ENCODE peak calls at places on chromosomes 1 and 21, in seven cellular contexts. O is GM23338, Y is tibial nerve, R is fibroblast of the aortic adventitia, F is heart right ventricle, A is left ventricle myocardium inferior, C is retinal pigment epithelial cell. J is an unnamed sample.

GRCh38 chr1:150619576-150620509 is 9.6 kb downstream of the ENSA start:
- DNase-seq in O (no peak), Y (no peak), R (peak), F (peak), A (no peak), C (peak), J (peak)

GRCh38 chr1:55720243-55720642 is 505.1 kb upstream of the USP24 start:
- DNase-seq in O (no peak), Y (no peak), R (peak), F (no peak), A (peak), C (no peak), J (no peak)

GRCh38 chr1:215056584-215056983 is 26.0 kb upstream of the KCNK2 start:
- DNase-seq in O (no peak), Y (no peak), R (peak), F (no peak), A (no peak), C (no peak), J (no peak)

GRCh38 chr1:154745286-154745731 is 124.8 kb downstream of the KCNN3 start:
- DNase-seq in O (no peak), Y (no peak), R (peak), F (peak), A (peak), C (no peak), J (no peak)

GRCh38 chr1:156111355-156111962 is 3.1 kb upstream of the LMNA start:
- DNase-seq in O (no peak), Y (no peak), R (no peak), F (no peak), A (no peak), C (no peak), J (no peak)

GRCh38 chr1:3037281-3038040 is 16.2 kb downstream of the ACTRT2 start:
- DNase-seq in O (no peak), Y (no peak), R (no peak), F (no peak), A (no peak), C (no peak), J (no peak)

GRCh38 chr1:244163861-244164562 is 112.9 kb downstream of the ZBTB18 start:
- DNase-seq in O (peak), Y (peak), R (peak), F (peak), A (peak), C (peak), J (peak)

GRCh38 chr1:89671775-89672488 is 39.0 kb downstream of the LRRC8C start:
- DNase-seq in O (no peak), Y (no peak), R (no peak), F (no peak), A (no peak), C (no peak), J (no peak)

GRCh38 chr1:190477687-190478192 is at the start of gene BRINP3:
- DNase-seq in O (no peak), Y (no peak), R (peak), F (no peak), A (no peak), C (no peak), J (no peak)

GRCh38 chr1:100539836-100540536 is 2.0 kb downstream of the GPR88 start:
- DNase-seq in O (peak), Y (no peak), R (peak), F (no peak), A (peak), C (no peak), J (no peak)

GRCh38 chr1:246609632-246610031 is 43.4 kb downstream of the CNST start:
- DNase-seq in O (no peak), Y (no peak), R (no peak), F (no peak), A (no peak), C (no peak), J (no peak)

GRCh38 chr1:109609881-109610280 is 9.5 kb downstream of the GNAT2 start:
- DNase-seq in O (no peak), Y (no peak), R (no peak), F (no peak), A (no peak), C (no peak), J (no peak)

GRCh38 chr1:20624709-20625108 is 8.5 kb upstream of the PINK1 start:
- DNase-seq in O (no peak), Y (no peak), R (no peak), F (no peak), A (no peak), C (no peak), J (no peak)

GRCh38 chr1:223846668-223847007 is 891 bp upstream of the TP53BP2 start:
- DNase-seq in O (peak), Y (no peak), R (no peak), F (no peak), A (no peak), C (no peak), J (peak)

DNA sequence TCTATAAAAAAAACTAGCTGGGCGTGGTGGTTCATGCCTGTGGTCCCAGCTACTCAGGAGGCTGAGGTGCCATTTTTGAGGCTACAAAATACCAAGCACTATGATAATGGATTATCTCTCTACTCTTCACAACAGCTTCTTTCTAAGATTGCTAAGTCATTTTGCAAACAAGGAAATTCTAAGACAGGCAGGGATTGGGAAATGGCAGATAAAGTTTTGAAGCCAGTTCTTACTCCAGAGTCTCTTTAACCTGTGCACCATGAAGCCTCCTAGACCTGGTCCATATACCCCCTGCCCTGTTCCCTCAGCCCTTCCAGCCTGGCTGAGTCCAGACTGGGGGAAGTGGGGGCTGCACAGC is 39.5 kb upstream of the DMBX1 start:
- DNase-seq in O (no peak), Y (no peak), R (no peak), F (no peak), A (no peak), C (no peak), J (no peak)
- TF ChIP-seq CTCF in O (no peak), Y (no peak), R (no peak), F (no peak), A (no peak), C (no peak), J (no peak)

DNA sequence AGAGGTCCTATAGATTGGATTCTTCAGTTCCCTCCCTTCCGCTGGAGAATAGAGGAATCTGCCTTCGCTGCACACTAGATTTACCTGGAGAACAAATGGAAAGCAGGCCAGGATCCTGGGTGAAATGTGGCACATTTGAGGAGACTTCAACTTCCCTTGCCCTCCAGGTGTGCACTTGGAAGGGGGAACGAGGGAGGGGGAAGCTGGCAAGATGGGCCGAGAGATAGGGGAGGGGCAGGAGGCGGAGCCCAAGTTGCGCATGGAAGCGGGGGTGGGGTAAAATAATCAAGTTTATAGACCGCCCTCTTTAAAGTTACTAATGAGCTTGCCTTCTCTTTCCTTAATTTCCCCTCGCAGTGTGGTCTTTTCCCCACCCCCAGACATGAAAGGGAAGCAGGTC is 155.7 kb upstream of the CAMK1G start:
- DNase-seq in O (peak), Y (no peak), R (no peak), F (no peak), A (no peak), C (no peak), J (peak)
- H3K4me3 ChIP-seq in O (peak), Y (no peak), R (no peak), F (no peak), A (no peak), C (no peak), J (no peak)

GRCh38 chr1:229730573-229730972 is 104.5 kb downstream of the URB2 start:
- DNase-seq in O (no peak), Y (no peak), R (no peak), F (no peak), A (no peak), C (no peak), J (no peak)
- TF ChIP-seq CTCF in O (peak), Y (no peak), R (no peak), F (no peak), A (no peak), C (no peak), J (no peak)

GRCh38 chr1:238489006-238489405 is 598.3 kb upstream of the ZP4 start:
- DNase-seq in O (no peak), Y (no peak), R (no peak), F (no peak), A (no peak), C (no peak), J (no peak)
- H3K4me3 ChIP-seq in O (no peak), Y (no peak), R (no peak), F (no peak), A (no peak), C (no peak), J (no peak)

GRCh38 chr1:194935864-194936263 is 1672.4 kb downstream of the KCNT2 start:
- DNase-seq in O (no peak), Y (no peak), R (no peak), F (no peak), A (no peak), C (no peak), J (no peak)
- TF ChIP-seq CTCF in O (peak), Y (no peak), R (no peak), F (no peak), A (no peak), C (no peak), J (no peak)

GRCh38 chr1:203536981-203537455 is 43.1 kb downstream of the OPTC start:
- DNase-seq in O (no peak), Y (peak), R (peak), F (no peak), A (no peak), C (no peak), J (peak)
- H3K4me3 ChIP-seq in O (no peak), Y (no peak), R (no peak), F (no peak), A (no peak), C (no peak), J (no peak)

GRCh38 chr21:43269461-43269860 is 100.7 kb downstream of the CRYAA start:
- DNase-seq in O (peak), Y (no peak), R (no peak), F (no peak), A (peak), C (no peak), J (no peak)
- TF ChIP-seq CTCF in O (peak), Y (no peak), R (no peak), F (no peak), A (no peak), C (peak), J (no peak)

DNA sequence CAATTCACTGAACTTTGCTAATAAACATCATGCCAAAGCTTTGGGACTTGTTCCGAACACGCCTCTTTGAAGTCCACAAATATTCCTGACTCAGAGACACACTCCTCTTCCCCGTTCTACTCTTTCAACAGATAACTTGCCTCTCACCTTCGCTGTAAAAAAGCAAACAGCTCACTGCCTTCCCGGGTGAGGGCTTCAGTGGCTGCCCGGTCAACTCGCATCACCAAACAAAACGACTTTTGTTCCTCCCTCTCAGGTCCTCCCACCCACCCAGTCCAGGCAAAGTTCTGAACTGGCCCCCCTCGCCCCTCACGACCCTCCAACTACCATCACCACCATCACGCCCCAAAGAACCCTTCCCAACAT is 532 bp upstream of the CCN1 start:
- DNase-seq in O (peak), Y (peak), R (peak), F (peak), A (no peak), C (no peak), J (no peak)
- H3K4me3 ChIP-seq in O (peak), Y (peak), R (peak), F (peak), A (peak), C (peak), J (no peak)

DNA sequence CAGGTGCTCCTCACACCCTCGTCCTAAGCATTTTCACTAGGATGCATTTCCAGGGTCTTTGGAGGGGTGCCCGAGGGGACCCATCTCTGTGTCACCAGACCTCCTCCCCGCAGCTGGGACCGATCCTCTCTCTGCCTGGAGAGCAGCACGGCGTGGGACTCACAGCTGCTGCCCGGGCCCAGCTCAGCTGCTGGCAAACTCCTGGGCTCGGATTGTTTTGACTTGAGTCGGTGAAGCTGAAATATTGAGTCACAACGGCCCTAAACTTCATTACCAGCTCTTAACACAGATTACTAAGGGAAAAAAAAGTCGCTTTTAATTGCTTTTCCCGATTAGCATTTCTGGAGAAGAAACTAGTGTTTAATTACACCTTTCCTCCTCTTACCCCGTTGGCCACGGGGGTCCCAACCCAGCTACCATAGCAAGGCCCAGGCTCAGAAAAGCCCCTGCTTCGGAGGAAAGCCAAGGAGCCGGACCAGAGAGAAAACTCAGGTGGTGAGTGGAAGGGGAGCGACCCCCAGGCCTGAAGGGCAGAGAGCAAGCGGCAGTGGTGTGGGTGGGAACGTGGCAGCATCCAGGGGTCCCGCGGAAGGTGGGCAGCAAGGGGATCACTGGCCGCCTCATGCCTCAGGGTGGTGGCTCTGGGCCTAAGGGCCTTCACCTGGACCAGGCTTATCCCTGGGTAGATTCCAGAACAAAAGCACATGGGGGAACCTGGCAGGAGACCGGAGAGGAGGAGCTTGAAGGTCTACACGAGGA is 41.7 kb downstream of the CASZ1 start:
- DNase-seq in O (no peak), Y (no peak), R (no peak), F (no peak), A (no peak), C (no peak), J (no peak)
- TF ChIP-seq CTCF in O (no peak), Y (no peak), R (no peak), F (no peak), A (no peak), C (no peak), J (no peak)